ENCODE peak calls at places on chromosome 18, in four cellular contexts. I, P, U and N are unnamed samples.

GRCh38 chr18:10234912-10235439 is 219.5 kb upstream of the APCDD1 start:
- DNase-seq in I (no peak), P (no peak), U (no peak), N (no peak)

GRCh38 chr18:69897397-69898108 is 50.1 kb downstream of the CD226 start:
- DNase-seq in I (no peak), P (no peak), U (no peak), N (peak; percentile 74)

GRCh38 chr18:62757399-62758010 is 42.2 kb downstream of the PHLPP1 start:
- DNase-seq in I (no peak), P (no peak), U (no peak), N (no peak)

GRCh38 chr18:23964282-23965238 is 50.0 kb upstream of the TTC39C start:
- DNase-seq in I (peak; percentile 55), P (no peak), U (no peak), N (no peak)

GRCh38 chr18:54557958-54558357 is 33.1 kb upstream of the DYNAP start:
- DNase-seq in I (no peak), P (no peak), U (no peak), N (no peak)

GRCh38 chr18:27276886-27277285 is 91.8 kb upstream of the CHST9 start:
- DNase-seq in I (no peak), P (no peak), U (no peak), N (no peak)

GRCh38 chr18:55777666-55778304 is 189.8 kb upstream of the TCF4 start:
- DNase-seq in I (no peak), P (no peak), U (no peak), N (no peak)

GRCh38 chr18:33097126-33097525 is 324.3 kb upstream of the KLHL14 start:
- DNase-seq in I (no peak), P (peak; percentile 13), U (no peak), N (no peak)

GRCh38 chr18:52278191-52278590 is 61.8 kb upstream of the DCC start:
- DNase-seq in I (no peak), P (no peak), U (no peak), N (no peak)

GRCh38 chr18:68660355-68661183 is 54.3 kb downstream of the TMX3 start:
- DNase-seq in I (peak; percentile 29), P (peak; percentile 22), U (peak; percentile 14), N (no peak)

GRCh38 chr18:60020107-60020925 is 120.5 kb downstream of the PMAIP1 start:
- DNase-seq in I (no peak), P (no peak), U (no peak), N (no peak)

GRCh38 chr18:67549946-67550345 is 33.4 kb upstream of the DSEL start:
- DNase-seq in I (no peak), P (no peak), U (no peak), N (no peak)

GRCh38 chr18:25464211-25464610 is 112.2 kb upstream of the ZNF521 start:
- DNase-seq in I (no peak), P (no peak), U (no peak), N (no peak)

GRCh38 chr18:8153887-8154583 is 455.2 kb upstream of the RAB12 start:
- DNase-seq in I (no peak), P (no peak), U (no peak), N (no peak)

GRCh38 chr18:59907172-59907571 is 7.4 kb downstream of the PMAIP1 start:
- DNase-seq in I (no peak), P (no peak), U (no peak), N (no peak)

GRCh38 chr18:45107425-45107824 is 426.7 kb downstream of the SETBP1 start:
- DNase-seq in I (no peak), P (no peak), U (no peak), N (no peak)

GRCh38 chr18:75124551-75124950 is 84.4 kb downstream of the PTGR3 start:
- DNase-seq in I (no peak), P (no peak), U (no peak), N (no peak)

GRCh38 chr18:21163647-21164625 is 52.3 kb upstream of the ROCK1 start:
- DNase-seq in I (no peak), P (peak; percentile 13), U (no peak), N (no peak)

GRCh38 chr18:28177828-28178635 is 1.1 kb upstream of the CDH2 start:
- DNase-seq in I (no peak), P (no peak), U (peak; percentile 93), N (no peak)

GRCh38 chr18:3845176-3845575 is 395.2 kb downstream of the TGIF1 start:
- DNase-seq in I (no peak), P (no peak), U (no peak), N (no peak)

GRCh38 chr18:38174594-38174993 is 609.0 kb upstream of the CELF4 start:
- DNase-seq in I (no peak), P (no peak), U (no peak), N (no peak)
- TF ChIP-seq SIN3A in I (no peak), P (no peak), U (no peak), N (no peak)

DNA sequence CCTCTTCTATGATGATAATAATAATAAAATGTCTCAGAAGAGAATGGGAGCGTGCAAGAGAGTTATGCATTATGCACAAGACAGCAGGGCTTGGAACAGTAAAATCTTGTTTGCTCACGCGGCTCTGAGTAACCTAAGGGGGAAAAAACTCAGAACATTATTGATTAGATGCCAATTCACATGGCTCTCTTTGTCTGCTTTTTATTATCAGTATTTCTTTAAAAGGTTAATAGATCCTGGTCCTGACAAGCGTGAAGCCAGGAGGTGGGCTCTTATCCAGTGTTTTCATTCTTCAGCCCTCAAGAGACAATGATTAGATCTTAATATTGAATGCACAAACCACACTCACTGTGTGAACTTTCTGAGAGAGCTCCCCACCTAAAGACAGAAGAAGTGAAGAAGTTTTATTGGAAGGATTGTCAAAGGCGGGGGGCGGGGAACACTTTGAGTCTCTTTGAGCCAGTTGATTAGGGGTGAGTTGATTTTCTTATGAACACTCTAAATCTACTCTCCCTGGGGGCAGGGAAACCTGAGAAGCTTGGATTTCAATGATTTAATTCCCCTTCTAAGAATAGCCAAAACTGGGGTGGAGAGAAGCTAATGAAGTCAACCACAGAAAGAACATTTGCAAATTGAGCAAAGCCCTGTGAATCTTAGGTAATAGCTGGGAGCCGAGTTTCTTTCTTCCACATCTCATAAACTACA is 127.5 kb upstream of the CTAGE1 start:
- DNase-seq in I (no peak), P (no peak), U (no peak), N (no peak)
- TF ChIP-seq SIN3A in I (no peak), P (no peak), U (no peak), N (no peak)

DNA sequence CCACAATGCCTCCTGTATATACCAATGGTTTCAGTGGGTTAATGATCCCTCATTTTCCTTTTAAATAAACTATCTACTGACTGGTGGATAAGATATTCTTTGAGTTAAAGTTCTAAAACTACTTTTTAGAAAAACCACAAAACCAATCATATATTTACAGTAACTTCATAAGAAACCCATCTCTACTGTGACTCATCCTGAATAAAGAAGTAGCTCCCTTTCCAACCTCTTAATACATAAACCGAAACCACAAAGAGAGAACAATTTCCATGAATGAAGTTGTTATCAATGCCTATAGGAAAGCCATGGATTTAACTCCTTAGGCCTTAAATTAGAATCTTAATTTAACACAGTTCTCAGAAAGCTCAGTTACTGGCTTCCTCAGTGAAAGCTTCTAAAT is 227.0 kb upstream of the SMAD7 start:
- DNase-seq in I (no peak), P (no peak), U (no peak), N (no peak)
- TF ChIP-seq SIN3A in I (no peak), P (no peak), U (no peak), N (no peak)

GRCh38 chr18:1213126-1213525 is 308.5 kb downstream of the ADCYAP1 start:
- DNase-seq in I (no peak), P (no peak), U (no peak), N (no peak)
- TF ChIP-seq SIN3A in I (no peak), P (no peak), U (no peak), N (no peak)

DNA sequence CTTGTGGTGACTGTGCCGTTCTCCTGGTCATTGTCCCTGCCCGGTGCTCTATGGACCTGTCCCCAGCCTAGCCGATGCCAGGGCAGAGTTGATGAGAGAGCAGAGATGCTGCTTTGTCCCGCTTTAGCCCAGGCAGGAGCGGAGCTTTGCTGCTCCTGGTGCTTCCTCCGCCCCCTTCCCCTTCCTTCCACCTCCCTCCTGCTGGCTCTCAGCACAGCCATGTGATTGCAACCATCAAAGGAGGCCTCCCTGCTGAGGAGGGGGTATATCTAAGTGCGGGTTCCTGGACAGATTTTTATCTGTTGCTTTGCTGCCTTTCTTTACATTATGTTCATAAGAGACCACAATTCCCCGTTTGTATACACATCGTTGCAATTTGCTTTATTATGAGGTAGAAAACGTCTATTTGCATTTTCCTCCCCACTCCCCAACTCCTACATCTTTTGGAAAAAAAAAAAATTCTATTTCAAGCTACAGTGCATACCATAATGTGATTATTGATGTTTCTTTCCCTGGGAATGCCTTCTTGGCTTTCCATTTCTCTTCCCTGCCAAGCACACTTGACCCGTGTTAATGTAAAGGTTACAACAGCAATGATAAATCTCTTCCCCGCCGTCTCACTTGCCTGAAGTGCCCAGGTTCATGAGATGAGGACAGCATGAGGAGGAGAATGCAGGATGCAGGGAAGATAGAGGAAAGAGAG is 25.4 kb downstream of the ALPK2 start:
- DNase-seq in I (no peak), P (no peak), U (no peak), N (no peak)
- TF ChIP-seq SIN3A in I (no peak), P (no peak), U (no peak), N (no peak)